ENCODE peak calls at places on chromosomes 3 and 15, in eight cellular contexts. One of them, this sample, is unnamed.
A peak's percentile ranks its signal among the peaks of the same experiment; 100 is the strongest.

GRCh38 chr15:22839046-22839705 is 710 bp downstream of the NIPA2 start:
- DNase-seq in fibroblast of lung: no peak
- DNase-seq in Peyer's patch: no peak
- DNase-seq in brain microvascular endothelial cell: no peak
- DNase-seq in body of pancreas: no peak
- DNase-seq in A549: no peak
- DNase-seq in H9: no peak
- DNase-seq in astrocyte of the cerebellum: no peak
- DNase-seq in this sample: no peak

GRCh38 chr3:151196441-151196840 is 6.6 kb downstream of the GPR171 start:
- DNase-seq in fibroblast of lung: no peak
- DNase-seq in Peyer's patch: no peak
- DNase-seq in brain microvascular endothelial cell: no peak
- DNase-seq in body of pancreas: no peak
- DNase-seq in A549: no peak
- DNase-seq in H9: no peak
- DNase-seq in astrocyte of the cerebellum: no peak
- DNase-seq in this sample: no peak

GRCh38 chr3:25033407-25034029 is 394.5 kb upstream of the RARB start:
- DNase-seq in fibroblast of lung: peak; percentile 69
- DNase-seq in Peyer's patch: no peak
- DNase-seq in brain microvascular endothelial cell: no peak
- DNase-seq in body of pancreas: peak; percentile 61
- DNase-seq in A549: peak; percentile 74
- DNase-seq in H9: peak; percentile 79
- DNase-seq in astrocyte of the cerebellum: no peak
- DNase-seq in this sample: peak; percentile 13

GRCh38 chr15:60551781-60552161 is 72.8 kb upstream of the ICE2 start:
- DNase-seq in fibroblast of lung: no peak
- DNase-seq in Peyer's patch: no peak
- DNase-seq in brain microvascular endothelial cell: no peak
- DNase-seq in body of pancreas: no peak
- DNase-seq in A549: peak; percentile 16
- DNase-seq in H9: no peak
- DNase-seq in astrocyte of the cerebellum: no peak
- DNase-seq in this sample: no peak

GRCh38 chr15:70031680-70032079 is 66.0 kb downstream of the TLE3 start:
- DNase-seq in fibroblast of lung: no peak
- DNase-seq in Peyer's patch: no peak
- DNase-seq in brain microvascular endothelial cell: no peak
- DNase-seq in body of pancreas: no peak
- DNase-seq in A549: no peak
- DNase-seq in H9: no peak
- DNase-seq in astrocyte of the cerebellum: no peak
- DNase-seq in this sample: no peak

GRCh38 chr15:40510201-40510600 is 39.4 kb downstream of the CHST14 start:
- DNase-seq in fibroblast of lung: no peak
- DNase-seq in Peyer's patch: no peak
- DNase-seq in brain microvascular endothelial cell: no peak
- DNase-seq in body of pancreas: no peak
- DNase-seq in A549: no peak
- DNase-seq in H9: no peak
- DNase-seq in astrocyte of the cerebellum: no peak
- DNase-seq in this sample: peak; percentile 35

GRCh38 chr3:194689493-194689901 is 3.8 kb downstream of the FAM43A start:
- DNase-seq in fibroblast of lung: peak; percentile 92
- DNase-seq in Peyer's patch: peak; percentile 50
- DNase-seq in brain microvascular endothelial cell: no peak
- DNase-seq in body of pancreas: no peak
- DNase-seq in A549: no peak
- DNase-seq in H9: no peak
- DNase-seq in astrocyte of the cerebellum: peak; percentile 33
- DNase-seq in this sample: peak; percentile 85

GRCh38 chr15:60528530-60528929 is 49.6 kb upstream of the ICE2 start:
- DNase-seq in fibroblast of lung: no peak
- DNase-seq in Peyer's patch: no peak
- DNase-seq in brain microvascular endothelial cell: peak; percentile 5
- DNase-seq in body of pancreas: no peak
- DNase-seq in A549: peak; percentile 21
- DNase-seq in H9: no peak
- DNase-seq in astrocyte of the cerebellum: no peak
- DNase-seq in this sample: no peak

GRCh38 chr3:16496408-16497222 is 16.9 kb downstream of the RFTN1 start:
- DNase-seq in fibroblast of lung: no peak
- DNase-seq in Peyer's patch: no peak
- DNase-seq in brain microvascular endothelial cell: no peak
- DNase-seq in body of pancreas: no peak
- DNase-seq in A549: no peak
- DNase-seq in H9: no peak
- DNase-seq in astrocyte of the cerebellum: no peak
- DNase-seq in this sample: no peak

GRCh38 chr3:76570436-76571057 is 469.4 kb upstream of the ROBO2 start:
- DNase-seq in fibroblast of lung: peak; percentile 63
- DNase-seq in Peyer's patch: no peak
- DNase-seq in brain microvascular endothelial cell: no peak
- DNase-seq in body of pancreas: no peak
- DNase-seq in A549: peak; percentile 2
- DNase-seq in H9: no peak
- DNase-seq in astrocyte of the cerebellum: no peak
- DNase-seq in this sample: peak; percentile 17

GRCh38 chr3:187212705-187213104 is 15.4 kb downstream of the RTP1 start:
- DNase-seq in fibroblast of lung: no peak
- DNase-seq in Peyer's patch: no peak
- DNase-seq in brain microvascular endothelial cell: no peak
- DNase-seq in body of pancreas: no peak
- DNase-seq in A549: no peak
- DNase-seq in H9: no peak
- DNase-seq in astrocyte of the cerebellum: no peak
- DNase-seq in this sample: peak; percentile 64

GRCh38 chr3:56302417-56302816 is 165.8 kb downstream of the ERC2 start:
- DNase-seq in fibroblast of lung: no peak
- DNase-seq in Peyer's patch: no peak
- DNase-seq in brain microvascular endothelial cell: no peak
- DNase-seq in body of pancreas: no peak
- DNase-seq in A549: no peak
- DNase-seq in H9: no peak
- DNase-seq in astrocyte of the cerebellum: no peak
- DNase-seq in this sample: no peak
- TF ChIP-seq CTCF in fibroblast of lung: no peak
- TF ChIP-seq CTCF in Peyer's patch: no peak
- TF ChIP-seq CTCF in brain microvascular endothelial cell: peak; percentile 51
- TF ChIP-seq CTCF in body of pancreas: no peak
- TF ChIP-seq CTCF in A549: no peak
- TF ChIP-seq CTCF in H9: peak; percentile 65
- TF ChIP-seq CTCF in astrocyte of the cerebellum: peak; percentile 54
- TF ChIP-seq CTCF in this sample: peak; percentile 41

GRCh38 chr3:139574026-139574947 is 34.7 kb upstream of the RBP1 start:
- DNase-seq in fibroblast of lung: no peak
- DNase-seq in Peyer's patch: no peak
- DNase-seq in brain microvascular endothelial cell: no peak
- DNase-seq in body of pancreas: peak; percentile 59
- DNase-seq in A549: no peak
- DNase-seq in H9: no peak
- DNase-seq in astrocyte of the cerebellum: no peak
- DNase-seq in this sample: no peak
- TF ChIP-seq CTCF in fibroblast of lung: no peak
- TF ChIP-seq CTCF in Peyer's patch: no peak
- TF ChIP-seq CTCF in brain microvascular endothelial cell: peak; percentile 27
- TF ChIP-seq CTCF in body of pancreas: no peak
- TF ChIP-seq CTCF in A549: no peak
- TF ChIP-seq CTCF in H9: peak; percentile 12
- TF ChIP-seq CTCF in astrocyte of the cerebellum: no peak
- TF ChIP-seq CTCF in this sample: no peak

DNA sequence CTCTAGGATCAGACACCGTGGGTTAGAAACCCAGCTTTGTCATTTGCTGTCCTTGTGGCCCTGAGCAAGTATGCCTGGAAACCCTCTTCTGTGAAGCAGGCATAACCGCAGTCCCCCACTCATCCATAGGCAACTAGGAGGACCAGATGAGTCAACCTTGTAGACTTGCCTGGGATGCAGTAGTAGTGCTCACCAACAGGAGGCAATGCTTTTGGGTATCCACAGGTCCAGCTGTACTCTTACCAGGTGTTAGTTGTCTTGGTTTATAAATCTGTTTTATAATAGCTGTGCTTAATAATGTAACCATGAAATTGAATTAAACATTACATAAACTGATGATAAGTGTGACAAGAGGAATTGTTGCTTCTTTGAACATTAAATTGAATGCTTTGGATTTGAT is 389.3 kb downstream of the IL20RB start:
- DNase-seq in fibroblast of lung: no peak
- DNase-seq in Peyer's patch: no peak
- DNase-seq in brain microvascular endothelial cell: no peak
- DNase-seq in body of pancreas: no peak
- DNase-seq in A549: peak; percentile 1
- DNase-seq in H9: peak; percentile 49
- DNase-seq in astrocyte of the cerebellum: no peak
- DNase-seq in this sample: no peak
- TF ChIP-seq CTCF in fibroblast of lung: no peak
- TF ChIP-seq CTCF in Peyer's patch: no peak
- TF ChIP-seq CTCF in brain microvascular endothelial cell: no peak
- TF ChIP-seq CTCF in body of pancreas: no peak
- TF ChIP-seq CTCF in A549: no peak
- TF ChIP-seq CTCF in H9: peak; percentile 68
- TF ChIP-seq CTCF in astrocyte of the cerebellum: no peak
- TF ChIP-seq CTCF in this sample: no peak

GRCh38 chr3:153623834-153624233 is 461.8 kb downstream of the RAP2B start:
- DNase-seq in fibroblast of lung: no peak
- DNase-seq in Peyer's patch: no peak
- DNase-seq in brain microvascular endothelial cell: no peak
- DNase-seq in body of pancreas: no peak
- DNase-seq in A549: no peak
- DNase-seq in H9: no peak
- DNase-seq in astrocyte of the cerebellum: no peak
- DNase-seq in this sample: no peak

GRCh38 chr3:153626158-153626557 is 464.1 kb downstream of the RAP2B start:
- DNase-seq in fibroblast of lung: no peak
- DNase-seq in Peyer's patch: no peak
- DNase-seq in brain microvascular endothelial cell: no peak
- DNase-seq in body of pancreas: no peak
- DNase-seq in A549: no peak
- DNase-seq in H9: no peak
- DNase-seq in astrocyte of the cerebellum: no peak
- DNase-seq in this sample: no peak

GRCh38 chr3:153628591-153628990 is 466.6 kb downstream of the RAP2B start:
- DNase-seq in fibroblast of lung: no peak
- DNase-seq in Peyer's patch: no peak
- DNase-seq in brain microvascular endothelial cell: no peak
- DNase-seq in body of pancreas: no peak
- DNase-seq in A549: no peak
- DNase-seq in H9: no peak
- DNase-seq in astrocyte of the cerebellum: no peak
- DNase-seq in this sample: peak; percentile 20

GRCh38 chr3:153624310-153625030 is 462.4 kb downstream of the RAP2B start:
- DNase-seq in fibroblast of lung: no peak
- DNase-seq in Peyer's patch: no peak
- DNase-seq in brain microvascular endothelial cell: no peak
- DNase-seq in body of pancreas: no peak
- DNase-seq in A549: no peak
- DNase-seq in H9: no peak
- DNase-seq in astrocyte of the cerebellum: no peak
- DNase-seq in this sample: no peak

DNA sequence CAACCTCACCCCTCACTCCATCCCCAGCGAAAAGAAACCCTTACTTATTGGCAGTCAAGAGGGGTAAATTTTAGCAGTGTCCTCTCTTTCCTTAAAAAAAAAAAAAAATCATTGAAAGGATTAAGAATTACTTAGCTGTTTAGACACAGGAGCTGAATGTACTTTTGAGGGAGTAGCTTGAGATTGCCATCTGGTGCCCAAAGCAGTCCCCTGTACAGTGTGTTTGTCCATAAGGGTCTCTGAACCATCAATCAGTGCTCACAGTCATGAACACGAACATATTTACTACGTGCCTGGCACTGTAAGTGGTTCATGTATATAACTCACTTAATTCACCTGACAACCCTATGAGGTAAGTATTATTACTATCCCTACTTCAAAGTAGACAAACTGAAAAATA is 463.5 kb downstream of the RAP2B start:
- DNase-seq in fibroblast of lung: peak; percentile 32
- DNase-seq in Peyer's patch: no peak
- DNase-seq in brain microvascular endothelial cell: no peak
- DNase-seq in body of pancreas: no peak
- DNase-seq in A549: no peak
- DNase-seq in H9: no peak
- DNase-seq in astrocyte of the cerebellum: no peak
- DNase-seq in this sample: no peak
- TF ChIP-seq CTCF in fibroblast of lung: peak; percentile 12
- TF ChIP-seq CTCF in Peyer's patch: no peak
- TF ChIP-seq CTCF in brain microvascular endothelial cell: peak; percentile 15
- TF ChIP-seq CTCF in body of pancreas: no peak
- TF ChIP-seq CTCF in A549: no peak
- TF ChIP-seq CTCF in H9: no peak
- TF ChIP-seq CTCF in astrocyte of the cerebellum: no peak
- TF ChIP-seq CTCF in this sample: peak; percentile 33